ENCODE peak calls at places on chromosomes 6 and 20, in six cellular contexts. M is mammary epithelial cell; J is stimulated activated effector memory CD8-positive, alpha-beta T cell treated with anti-CD3 and anti-CD28 coated beads, Interleukin-12 subunit alpha, Interleukin-12 subunit beta, amount 100 ng/mL, for 72 hours; Q is mucosa of gallbladder; L is stimulated activated CD4-positive, alpha-beta T cell treated with anti-CD3 and anti-CD28 coated beads, Interleukin-1b, Interleukin-23, amount 100 ng/mL, for 1 hour; U is HFFc6. W is an unnamed sample.

GRCh38 chr6:31575335-31575901 is at the start of gene TNF:
- DNase-seq in M (peak; percentile 45), J (peak; percentile 93), Q (peak; percentile 30), L (peak; percentile 76), U (peak; percentile 18), W (no peak)

GRCh38 chr6:13367396-13367795 is 39.1 kb upstream of the TBC1D7 start:
- DNase-seq in M (no peak), J (no peak), Q (no peak), L (no peak), U (no peak), W (no peak)

GRCh38 chr20:63330940-63331339 is 30.2 kb downstream of the CHRNA4 start:
- DNase-seq in M (no peak), J (no peak), Q (no peak), L (no peak), U (no peak), W (no peak)

GRCh38 chr6:111602481-111603404 is 2.9 kb downstream of the TRAF3IP2 start:
- DNase-seq in M (no peak), J (no peak), Q (peak; percentile 18), L (no peak), U (peak; percentile 76), W (peak; percentile 89)

GRCh38 chr20:45470262-45470931 is 844 bp downstream of the WFDC2 start:
- DNase-seq in M (no peak), J (peak; percentile 55), Q (peak; percentile 45), L (no peak), U (no peak), W (peak; percentile 57)

GRCh38 chr20:48012401-48012974 is 227.2 kb upstream of the SULF2 start:
- DNase-seq in M (peak; percentile 89), J (no peak), Q (no peak), L (no peak), U (no peak), W (peak; percentile 1)

GRCh38 chr6:32529697-32530429 is at the start of gene HLA-DRB5:
- DNase-seq in M (no peak), J (peak; percentile 76), Q (peak; percentile 38), L (no peak), U (no peak), W (peak; percentile 7)

GRCh38 chr6:69622230-69622629 is 174.6 kb downstream of the LMBRD1 start:
- DNase-seq in M (no peak), J (no peak), Q (no peak), L (no peak), U (no peak), W (no peak)

GRCh38 chr6:47484616-47485015 is 7.0 kb downstream of the CD2AP start:
- DNase-seq in M (peak; percentile 87), J (no peak), Q (no peak), L (no peak), U (peak; percentile 82), W (peak; percentile 65)

GRCh38 chr6:1049900-1050299 is 262.0 kb upstream of the FOXQ1 start:
- DNase-seq in M (no peak), J (no peak), Q (peak; percentile 58), L (no peak), U (no peak), W (no peak)

GRCh38 chr20:23626040-23626620 is 11.6 kb downstream of the CST3 start:
- DNase-seq in M (peak; percentile 91), J (no peak), Q (peak; percentile 41), L (no peak), U (no peak), W (no peak)

GRCh38 chr20:33231237-33231636 is 4.6 kb upstream of the BPIFA1 start:
- DNase-seq in M (no peak), J (no peak), Q (no peak), L (no peak), U (no peak), W (no peak)

GRCh38 chr20:36474563-36474962 is 66.8 kb upstream of the MYL9 start:
- DNase-seq in M (no peak), J (no peak), Q (no peak), L (no peak), U (no peak), W (no peak)

GRCh38 chr6:16651871-16652270 is 109.4 kb downstream of the ATXN1 start:
- DNase-seq in M (peak; percentile 87), J (no peak), Q (no peak), L (no peak), U (no peak), W (no peak)

GRCh38 chr6:156884306-156884705 is 107.1 kb downstream of the ARID1B start:
- DNase-seq in M (no peak), J (no peak), Q (no peak), L (no peak), U (no peak), W (no peak)

GRCh38 chr20:33291830-33292355 is 8.9 kb downstream of the BPIFB1 start:
- DNase-seq in M (peak; percentile 17), J (peak; percentile 85), Q (peak; percentile 42), L (peak; percentile 62), U (no peak), W (no peak)

GRCh38 chr6:168956141-168956838 is 297.4 kb downstream of the THBS2 start:
- DNase-seq in M (peak; percentile 18), J (no peak), Q (no peak), L (no peak), U (no peak), W (no peak)

GRCh38 chr6:38804368-38804767 is 89.3 kb downstream of the DNAH8 start:
- DNase-seq in M (no peak), J (no peak), Q (no peak), L (no peak), U (no peak), W (no peak)

GRCh38 chr6:38638941-38639497 is 710 bp downstream of the BTBD9 start:
- DNase-seq in M (peak; percentile 56), J (peak; percentile 79), Q (peak; percentile 49), L (peak; percentile 26), U (peak; percentile 39), W (peak; percentile 37)

GRCh38 chr6:127118505-127119360 is at the start of gene RSPO3:
- DNase-seq in M (peak; percentile 17), J (peak; percentile 51), Q (no peak), L (no peak), U (no peak), W (peak; percentile 71)

W was measured in foreskin fibroblast.